ENCODE peak calls at places on chromosomes 3 and 15, in five cellular contexts. I is breast epithelium, B is HFFc6, U is stomach, M is epithelial cell of esophagus. R is an unnamed sample.

GRCh38 chr3:56269755-56270154 is 198.5 kb downstream of the ERC2 start:
- DNase-seq in I (no peak), B (no peak), U (no peak), M (no peak), R (no peak)

GRCh38 chr15:85463273-85463937 is 83.0 kb downstream of the AKAP13 start:
- DNase-seq in I (no peak), B (no peak), U (no peak), M (no peak), R (no peak)

GRCh38 chr3:18308096-18308495 is 117.0 kb downstream of the SATB1 start:
- DNase-seq in I (no peak), B (peak; percentile 38), U (no peak), M (no peak), R (no peak)

GRCh38 chr15:49900836-49901235 is 218.2 kb downstream of the ATP8B4 start:
- DNase-seq in I (no peak), B (no peak), U (no peak), M (no peak), R (no peak)

GRCh38 chr3:128787256-128788253 is 61.6 kb downstream of the RAB7A start:
- DNase-seq in I (no peak), B (peak; percentile 47), U (no peak), M (peak; percentile 99), R (peak; percentile 79)

GRCh38 chr3:186220886-186221285 is 112.0 kb upstream of the ETV5 start:
- DNase-seq in I (peak; percentile 46), B (no peak), U (no peak), M (peak; percentile 54), R (no peak)

GRCh38 chr3:127546970-127547733 is 43.4 kb downstream of the TPRA1 start:
- DNase-seq in I (no peak), B (no peak), U (no peak), M (no peak), R (no peak)

GRCh38 chr15:40032125-40032839 is 6.7 kb downstream of the SRP14 start:
- DNase-seq in I (no peak), B (no peak), U (no peak), M (no peak), R (no peak)

GRCh38 chr3:18445421-18446066 is 20.4 kb upstream of the SATB1 start:
- DNase-seq in I (no peak), B (no peak), U (peak; percentile 25), M (no peak), R (no peak)

GRCh38 chr3:41462103-41462691 is 262.9 kb downstream of the CTNNB1 start:
- DNase-seq in I (no peak), B (no peak), U (no peak), M (no peak), R (no peak)

GRCh38 chr15:92502930-92503329 is 109.2 kb downstream of the ST8SIA2 start:
- DNase-seq in I (no peak), B (no peak), U (no peak), M (no peak), R (no peak)

GRCh38 chr15:79595995-79596622 is 164.0 kb downstream of the MINAR1 start:
- DNase-seq in I (no peak), B (peak; percentile 65), U (peak; percentile 60), M (peak; percentile 84), R (peak; percentile 79)

GRCh38 chr3:15769256-15769915 is 28.4 kb downstream of the ANKRD28 start:
- DNase-seq in I (no peak), B (no peak), U (no peak), M (no peak), R (no peak)

GRCh38 chr15:101439285-101439919 is 50.1 kb downstream of the PCSK6 start:
- DNase-seq in I (peak; percentile 6), B (peak; percentile 22), U (peak; percentile 26), M (no peak), R (peak; percentile 44)

GRCh38 chr15:43105077-43105769 is 615 bp downstream of the UBR1 start:
- DNase-seq in I (no peak), B (no peak), U (peak; percentile 30), M (peak; percentile 41), R (peak; percentile 17)

GRCh38 chr3:126102530-126102951 is 18.6 kb upstream of the SLC41A3 start:
- DNase-seq in I (peak; percentile 25), B (peak; percentile 5), U (no peak), M (no peak), R (no peak)

GRCh38 chr3:126474498-126475410 is 937 bp downstream of the ZXDC start:
- DNase-seq in I (peak; percentile 38), B (peak; percentile 22), U (peak; percentile 53), M (peak; percentile 39), R (peak; percentile 72)

GRCh38 chr15:101482526-101483371 is 6.8 kb downstream of the PCSK6 start:
- DNase-seq in I (no peak), B (no peak), U (no peak), M (peak; percentile 62), R (no peak)

GRCh38 chr15:77557178-77557960 is 75.3 kb downstream of the LINGO1 start:
- DNase-seq in I (no peak), B (no peak), U (peak; percentile 38), M (no peak), R (no peak)

GRCh38 chr3:171974986-171975837 is 64.2 kb upstream of the FNDC3B start:
- DNase-seq in I (no peak), B (peak; percentile 20), U (no peak), M (no peak), R (no peak)

GRCh38 chr3:133797396-133798105 is 8.1 kb upstream of the SRPRB start:
- DNase-seq in I (no peak), B (peak; percentile 24), U (no peak), M (peak; percentile 14), R (no peak)

GRCh38 chr3:48631516-48632448 is 3.5 kb downstream of the SLC26A6 start:
- DNase-seq in I (no peak), B (no peak), U (no peak), M (no peak), R (no peak)

GRCh38 chr3:59245300-59245878 is 195.6 kb upstream of the CFAP20DC start:
- DNase-seq in I (no peak), B (no peak), U (no peak), M (no peak), R (no peak)

GRCh38 chr15:74791667-74792066 is 9.8 kb downstream of the CSK start:
- DNase-seq in I (no peak), B (no peak), U (no peak), M (no peak), R (no peak)

GRCh38 chr3:195008816-195009215 is 262.1 kb downstream of the XXYLT1 start:
- DNase-seq in I (no peak), B (no peak), U (peak; percentile 14), M (no peak), R (no peak)

GRCh38 chr3:177005718-177006405 is 191.4 kb downstream of the TBL1XR1 start:
- DNase-seq in I (no peak), B (no peak), U (no peak), M (no peak), R (no peak)

DNA sequence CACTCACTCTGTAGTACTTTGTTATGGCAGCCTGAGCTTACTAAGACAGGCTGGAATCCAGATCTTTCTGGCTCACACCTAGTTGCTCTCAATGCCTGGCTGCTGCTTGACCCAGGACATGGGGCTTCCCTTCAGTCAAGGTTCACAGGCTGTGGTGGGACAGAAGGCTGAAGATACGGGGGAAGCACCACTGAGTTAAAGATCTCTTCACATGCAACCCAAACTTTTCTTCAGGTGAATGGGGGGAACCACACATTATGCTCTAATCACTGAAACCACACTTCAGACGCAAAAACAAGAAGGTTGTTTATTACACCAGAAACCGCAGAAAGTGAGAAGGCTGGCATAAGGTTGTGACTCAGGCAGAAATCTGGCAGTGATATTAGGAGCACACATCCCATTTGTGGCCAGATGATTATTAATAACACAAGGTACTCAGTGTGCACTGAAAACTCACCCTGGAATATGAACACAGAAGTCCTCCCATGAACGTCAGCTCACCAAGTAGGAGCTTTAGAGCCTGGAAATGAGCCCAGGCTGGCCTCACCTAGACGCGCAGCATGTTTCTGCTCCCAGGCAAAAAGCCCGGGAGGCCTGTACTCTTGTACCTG is 230.5 kb upstream of the CHRNA7 start:
- DNase-seq in I (no peak), B (no peak), U (no peak), M (no peak), R (no peak)
- TF ChIP-seq CTCF in I (no peak), B (no peak), U (no peak), M (no peak), R (no peak)

GRCh38 chr3:144128117-144128892 is 156.7 kb downstream of the DIPK2A start:
- DNase-seq in I (no peak), B (no peak), U (no peak), M (peak; percentile 30), R (no peak)
- TF ChIP-seq CTCF in I (no peak), B (no peak), U (no peak), M (no peak), R (no peak)

GRCh38 chr3:169389925-169390253 is 273.6 kb downstream of the MECOM start:
- DNase-seq in I (no peak), B (no peak), U (no peak), M (no peak), R (peak; percentile 37)

GRCh38 chr3:169391672-169392071 is 271.8 kb downstream of the MECOM start:
- DNase-seq in I (no peak), B (no peak), U (no peak), M (no peak), R (no peak)

GRCh38 chr3:169390741-169391300 is 272.7 kb downstream of the MECOM start:
- DNase-seq in I (no peak), B (no peak), U (no peak), M (peak; percentile 19), R (no peak)

GRCh38 chr3:169389211-169389924 is 274.1 kb downstream of the MECOM start:
- DNase-seq in I (no peak), B (no peak), U (no peak), M (no peak), R (peak; percentile 55)

GRCh38 chr3:169390310-169390731 is 273.2 kb downstream of the MECOM start:
- DNase-seq in I (no peak), B (no peak), U (no peak), M (peak; percentile 61), R (peak; percentile 66)
- TF ChIP-seq CTCF in I (no peak), B (peak; percentile 17), U (no peak), M (peak; percentile 58), R (peak; percentile 50)

GRCh38 chr3:52384009-52384761 is 60.7 kb downstream of the SEMA3G start:
- DNase-seq in I (no peak), B (no peak), U (no peak), M (no peak), R (no peak)

GRCh38 chr3:52383446-52383845 is 61.5 kb downstream of the SEMA3G start:
- DNase-seq in I (no peak), B (no peak), U (no peak), M (no peak), R (no peak)

GRCh38 chr3:52387481-52387880 is 57.4 kb downstream of the SEMA3G start:
- DNase-seq in I (no peak), B (no peak), U (no peak), M (no peak), R (no peak)

GRCh38 chr3:52388348-52388821 is 56.5 kb downstream of the SEMA3G start:
- DNase-seq in I (no peak), B (no peak), U (no peak), M (no peak), R (no peak)

GRCh38 chr3:52385157-52385556 is 59.7 kb downstream of the SEMA3G start:
- DNase-seq in I (no peak), B (peak; percentile 43), U (no peak), M (peak; percentile 63), R (peak; percentile 41)
- TF ChIP-seq CTCF in I (no peak), B (peak; percentile 81), U (no peak), M (peak; percentile 67), R (peak; percentile 27)

R was measured in Calu3.